ENCODE peak calls at places on chromosomes 7 and 10, in eight cellular contexts. N is WTC11, Y is HCT116, B is A549, E is endothelial cell of umbilical vein, L is K562, Z is HepG2, U is SK-N-SH. R is an unnamed sample.

GRCh38 chr7:30920021-30920583 is 8.4 kb downstream of the AQP1 start:
- DNase-seq in Y (no peak), L (no peak), B (no peak), N (peak), E (no peak), Z (no peak), U (peak), R (no peak)

GRCh38 chr7:124035706-124036105 is 2.8 kb upstream of the TMEM229A start:
- DNase-seq in E (no peak), U (no peak), Y (no peak), Z (no peak), N (no peak), L (no peak), B (no peak), R (no peak)

GRCh38 chr7:91632948-91633519 is 247.5 kb downstream of the MTERF1 start:
- DNase-seq in L (no peak), B (no peak), U (no peak), N (no peak), E (no peak), Z (no peak), Y (no peak), R (no peak)

GRCh38 chr7:135326636-135327280 is 93.1 kb downstream of the STRA8 start:
- DNase-seq in L (no peak), Z (no peak), B (no peak), N (no peak), Y (no peak), E (peak), U (no peak), R (no peak)

GRCh38 chr7:125355899-125356298 is 426.3 kb upstream of the POT1 start:
- DNase-seq in Y (no peak), U (no peak), E (peak), L (no peak), B (no peak), N (no peak), Z (no peak), R (peak)

GRCh38 chr7:10315881-10316280 is 657.8 kb upstream of the PHF14 start:
- DNase-seq in U (no peak), Z (no peak), E (no peak), Y (no peak), B (no peak), L (no peak), N (no peak), R (no peak)

GRCh38 chr10:67925449-67926005 is 41.1 kb downstream of the SIRT1 start:
- DNase-seq in L (no peak), N (no peak), U (no peak), B (no peak), E (no peak), Z (no peak), Y (no peak), R (no peak)

GRCh38 chr7:155807013-155807804 is 5.1 kb downstream of the SHH start:
- DNase-seq in Y (no peak), U (no peak), B (no peak), E (no peak), Z (no peak), L (no peak), N (no peak), R (peak)

GRCh38 chr7:75639071-75639892 is 99.5 kb downstream of the HIP1 start:
- DNase-seq in U (peak), E (peak), Z (no peak), B (peak), L (peak), Y (no peak), N (peak), R (peak)

GRCh38 chr7:128453836-128454804 is 1.6 kb upstream of the HILPDA start:
- DNase-seq in Y (no peak), B (no peak), N (peak), Z (no peak), L (peak), U (peak), E (peak), R (no peak)

GRCh38 chr10:121379025-121379424 is 219.2 kb downstream of the FGFR2 start:
- DNase-seq in L (no peak), Y (no peak), U (peak), E (no peak), B (no peak), N (no peak), Z (no peak), R (no peak)

GRCh38 chr7:78139335-78139734 is 340.8 kb downstream of the PHTF2 start:
- DNase-seq in Y (no peak), E (no peak), L (no peak), U (peak), Z (no peak), N (no peak), B (no peak), R (no peak)

GRCh38 chr7:159045839-159046238 is 98.8 kb downstream of the VIPR2 start:
- DNase-seq in L (no peak), E (no peak), Z (no peak), Y (no peak), U (no peak), N (no peak), B (no peak), R (no peak)

GRCh38 chr10:71424496-71425194 is 27.9 kb downstream of the CDH23 start:
- DNase-seq in N (no peak), U (peak), L (no peak), Z (no peak), E (no peak), Y (no peak), B (no peak), R (no peak)

GRCh38 chr7:117096297-117096696 is 143.0 kb downstream of the ST7 start:
- DNase-seq in N (no peak), U (no peak), Z (no peak), B (no peak), E (no peak), Y (no peak), L (no peak), R (no peak)

GRCh38 chr10:57692255-57692980 is 575.3 kb downstream of the IPMK start:
- DNase-seq in Y (no peak), U (no peak), Z (no peak), N (no peak), L (no peak), B (peak), E (no peak), R (no peak)

GRCh38 chr10:129864601-129865126 is 99.4 kb downstream of the EBF3 start:
- DNase-seq in E (no peak), Z (no peak), N (no peak), L (no peak), U (no peak), Y (no peak), B (no peak), R (no peak)

GRCh38 chr10:3902054-3902808 is 117.2 kb upstream of the KLF6 start:
- DNase-seq in L (no peak), Y (no peak), Z (peak), U (no peak), B (no peak), N (no peak), E (peak), R (no peak)

GRCh38 chr10:9605231-9605630 is 1412.4 kb upstream of the CELF2 start:
- DNase-seq in B (no peak), Z (no peak), U (no peak), E (no peak), L (no peak), N (no peak), Y (no peak), R (no peak)

GRCh38 chr10:36393800-36394199 is 731.6 kb upstream of the ANKRD30A start:
- DNase-seq in Y (no peak), L (no peak), B (peak), U (no peak), Z (no peak), E (no peak), N (no peak), R (no peak)

GRCh38 chr7:128221929-128222403 is 19.1 kb upstream of the LEP start:
- DNase-seq in U (peak), E (no peak), B (peak), Z (no peak), L (peak), Y (peak), N (no peak), R (peak)

GRCh38 chr7:143216151-143216550 is 5.7 kb upstream of the TAS2R40 start:
- DNase-seq in U (no peak), B (no peak), Z (no peak), E (peak), N (no peak), Y (no peak), L (no peak), R (no peak)

GRCh38 chr7:140670343-140670935 is 2.3 kb upstream of the ADCK2 start:
- DNase-seq in L (peak), B (no peak), E (no peak), N (no peak), Z (no peak), U (no peak), Y (no peak), R (no peak)

GRCh38 chr10:70265032-70265689 is 18.6 kb downstream of the NPFFR1 start:
- DNase-seq in B (peak), Z (peak), E (no peak), U (peak), L (peak), N (peak), Y (peak), R (peak)

GRCh38 chr7:103131225-103131624 is 17.7 kb downstream of the NAPEPLD start:
- DNase-seq in E (no peak), Y (no peak), L (no peak), N (no peak), Z (no peak), B (no peak), U (no peak), R (no peak)

GRCh38 chr10:44994752-44995530 is 5.8 kb upstream of the ZNF22 start:
- DNase-seq in U (no peak), Z (no peak), L (no peak), Y (no peak), E (no peak), B (no peak), N (no peak), R (no peak)

GRCh38 chr7:55474944-55475911 is 97.1 kb downstream of the VOPP1 start:
- DNase-seq in B (no peak), N (no peak), L (no peak), Y (no peak), E (no peak), U (no peak), Z (no peak), R (no peak)
- TF ChIP-seq MAX in B (no peak), N (no peak), L (no peak), Y (no peak), E (no peak), U (no peak), Z (no peak), R (no peak)

DNA sequence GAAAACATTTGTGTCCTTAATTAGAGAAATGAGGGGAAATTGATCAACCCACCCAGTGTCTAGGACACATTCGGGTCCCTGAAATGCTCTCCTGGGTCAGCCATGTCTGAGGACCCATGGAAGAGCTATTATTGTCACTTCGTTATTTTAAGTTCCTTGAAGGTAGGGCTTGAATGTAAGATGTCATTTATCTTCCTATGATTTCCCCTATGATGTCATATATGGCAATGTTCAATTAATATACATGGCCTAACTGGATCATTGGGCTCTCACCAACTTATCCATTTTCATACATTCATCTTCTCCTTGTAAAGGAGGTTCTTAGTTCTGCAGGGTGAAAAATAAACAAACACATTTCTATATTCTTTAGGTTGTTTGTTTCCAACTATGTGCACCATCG is 113.0 kb upstream of the FAM171A1 start:
- DNase-seq in Z (no peak), E (no peak), N (no peak), B (no peak), Y (no peak), L (no peak), U (no peak), R (no peak)
- TF ChIP-seq CTCF in Z (no peak), E (no peak), N (no peak), B (no peak), Y (no peak), L (no peak), U (no peak), R (no peak)

DNA sequence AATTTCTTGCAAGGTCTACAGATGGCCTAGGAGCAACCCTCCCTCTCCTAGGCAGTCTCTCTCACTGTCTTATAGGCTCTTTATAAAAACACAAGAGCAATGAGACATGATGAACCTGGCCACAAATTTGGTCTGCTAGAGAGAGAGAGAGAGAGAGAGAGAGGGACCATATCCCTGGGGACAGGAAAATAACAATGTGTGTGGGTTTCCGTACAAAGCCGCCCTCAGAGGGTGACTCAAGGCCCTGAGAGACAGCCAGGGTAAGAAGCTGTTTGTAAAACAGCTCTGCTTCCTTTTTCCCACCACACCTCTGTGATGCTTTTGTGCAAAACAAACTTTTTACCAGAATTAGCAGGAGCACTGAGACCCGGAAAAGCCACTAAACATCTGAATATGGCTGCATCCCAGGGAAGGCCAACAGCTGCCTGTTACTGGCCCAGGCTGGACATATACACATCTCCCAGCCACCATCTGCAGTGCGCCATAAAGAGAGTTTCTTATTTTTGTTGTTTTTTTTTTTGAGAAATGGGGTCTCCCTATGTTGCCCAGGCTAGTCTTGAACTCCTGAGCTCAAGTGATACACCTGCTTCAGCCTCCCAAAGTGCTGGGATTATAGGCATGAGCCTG is 18.4 kb downstream of the GIMAP5 start:
- DNase-seq in L (peak), Y (no peak), E (peak), B (no peak), U (no peak), N (no peak), Z (no peak), R (peak)
- TF ChIP-seq MAX in L (no peak), Y (no peak), E (no peak), B (no peak), U (no peak), N (no peak), Z (no peak), R (no peak)

GRCh38 chr10:98020784-98021183 is 9.6 kb downstream of the CRTAC1 start:
- DNase-seq in L (no peak), Z (no peak), Y (no peak), B (no peak), U (no peak), N (no peak), E (no peak), R (no peak)
- TF ChIP-seq CTCF in L (no peak), Z (no peak), Y (no peak), B (no peak), U (no peak), N (no peak), E (no peak), R (no peak)

DNA sequence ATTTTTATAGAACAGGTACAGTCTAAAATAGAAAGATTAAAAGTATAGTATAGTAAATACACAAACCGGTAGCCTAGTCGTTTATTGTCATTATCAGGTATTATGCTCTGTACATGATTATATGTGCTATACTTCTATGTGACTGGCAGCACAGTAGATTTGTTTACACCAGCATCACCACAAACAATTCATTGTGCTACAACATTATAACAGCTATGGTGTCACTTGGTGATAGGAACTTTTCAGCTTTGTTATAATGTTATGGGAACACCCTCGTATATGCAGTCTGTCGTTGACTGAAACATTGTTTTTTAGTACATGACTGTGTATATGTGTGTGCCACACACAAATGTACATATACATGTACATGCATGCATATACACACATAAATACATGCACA is 19.1 kb downstream of the ZNF365 start:
- DNase-seq in E (no peak), B (no peak), N (no peak), Z (no peak), Y (no peak), L (no peak), U (no peak), R (no peak)
- TF ChIP-seq MAX in E (no peak), B (no peak), N (no peak), Z (no peak), Y (no peak), L (no peak), U (no peak), R (no peak)

DNA sequence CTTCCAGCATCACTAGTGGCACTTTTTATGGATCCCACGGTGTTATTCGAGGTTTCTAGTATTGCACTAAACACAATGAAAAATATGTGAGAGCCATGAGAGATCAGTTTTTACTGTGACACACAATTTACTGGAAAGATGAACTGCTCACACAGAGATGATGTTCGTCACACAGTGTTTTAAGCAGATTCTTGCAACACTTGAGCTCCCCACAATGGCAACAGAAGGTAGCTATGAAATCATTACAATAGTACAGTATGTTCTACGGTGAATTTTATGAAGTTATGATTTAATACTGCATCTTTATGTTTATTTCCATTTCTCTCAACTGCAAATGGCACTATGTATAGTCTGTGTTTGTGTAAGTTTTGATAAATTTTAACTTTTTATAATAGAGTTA is 27.4 kb upstream of the ENTPD1 start:
- DNase-seq in U (no peak), E (peak), L (no peak), Z (no peak), N (no peak), Y (no peak), B (no peak), R (peak)
- TF ChIP-seq CTCF in U (no peak), E (no peak), L (peak), Z (peak), N (no peak), Y (no peak), B (no peak), R (no peak)

DNA sequence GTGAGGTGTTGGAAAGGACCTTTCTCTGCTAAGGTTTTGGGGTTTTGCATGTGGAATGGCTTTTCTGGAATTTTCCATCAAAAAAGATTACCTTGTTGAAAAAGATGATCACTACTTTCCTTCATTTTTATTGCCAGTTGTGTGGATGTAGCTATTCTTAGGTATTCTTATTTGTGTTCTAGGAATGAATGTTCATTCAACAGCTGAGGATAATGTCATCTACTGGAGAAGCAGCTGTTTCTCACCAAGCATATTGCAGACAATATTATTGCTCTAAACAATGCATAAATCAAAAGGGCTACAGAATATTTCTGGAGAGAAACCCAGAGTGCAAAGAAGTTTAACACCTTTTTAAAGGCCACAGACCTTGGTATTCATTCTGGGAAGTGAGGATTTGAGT is 145.6 kb upstream of the CALCR start:
- DNase-seq in L (no peak), Y (no peak), Z (no peak), E (no peak), U (no peak), N (no peak), B (no peak), R (no peak)
- TF ChIP-seq MAX in L (no peak), Y (no peak), Z (no peak), E (no peak), U (no peak), N (no peak), B (no peak), R (no peak)

GRCh38 chr10:106360870-106361269 is 803.6 kb downstream of the SORCS1 start:
- DNase-seq in U (no peak), Z (no peak), B (no peak), L (no peak), N (no peak), Y (no peak), E (no peak), R (no peak)

DNA sequence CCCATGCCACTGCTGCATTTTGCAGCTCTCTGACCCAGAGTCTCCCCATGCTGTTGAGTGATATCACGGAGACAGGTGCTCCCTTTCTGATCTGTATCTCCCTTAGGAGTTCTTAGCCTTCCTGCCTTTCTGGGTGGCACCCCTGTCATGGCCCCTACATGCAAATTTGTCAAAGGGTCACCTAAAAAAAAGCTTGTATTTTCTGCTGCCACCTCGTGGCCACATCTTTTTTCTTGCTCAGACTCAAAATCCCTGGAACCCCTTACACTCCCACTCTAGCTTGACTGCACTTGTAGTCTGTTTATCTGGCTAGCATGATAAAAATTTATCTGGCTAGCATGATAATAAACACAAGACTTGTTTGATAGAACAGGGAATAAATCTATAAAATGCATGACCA is 809.1 kb downstream of the SORCS1 start:
- DNase-seq in U (peak), N (peak), Y (no peak), E (no peak), L (no peak), B (no peak), Z (no peak), R (peak)
- TF ChIP-seq CTCF in U (peak), N (peak), Y (no peak), E (no peak), L (no peak), B (no peak), Z (no peak), R (peak)

GRCh38 chr10:42781893-42782445 is 626 bp upstream of the BMS1 start:
- DNase-seq in N (no peak), U (no peak), L (no peak), Y (no peak), Z (no peak), E (no peak), B (peak), R (peak)
- TF ChIP-seq MAX in N (no peak), U (no peak), L (no peak), Y (no peak), Z (no peak), E (no peak), B (no peak), R (no peak)

R was measured in NB4.